ENCODE peak calls at places on chromosomes 3 and 15, in ten cellular contexts. K is tibial artery, N is stomach, C is ovary, R is esophagus squamous epithelium, L is uterus, Z is left ventricle myocardium inferior, B is transverse colon, J is hepatocyte, O is IMR-90. V is an unnamed sample. For H3K9me3, the result is how much of the 10 kb centered on the place peaks cover.

GRCh38 chr3:177589921-177590336 is 392.6 kb upstream of the TBL1XR1 start:
- DNase-seq in J (peak), C (no peak), L (no peak), B (no peak), K (no peak), O (peak), R (no peak), Z (no peak), N (no peak), V (peak)

GRCh38 chr3:153291052-153291689 is 129.1 kb downstream of the RAP2B start:
- DNase-seq in R (no peak), C (no peak), K (no peak), L (no peak), J (peak), Z (no peak), O (no peak), N (no peak), B (no peak), V (no peak)

GRCh38 chr15:81160312-81161214 is 26.5 kb downstream of the CFAP161 start:
- DNase-seq in Z (peak), B (peak), C (no peak), K (peak), O (peak), L (peak), J (peak), R (no peak), N (no peak), V (no peak)

GRCh38 chr3:58308728-58309127 is 2.4 kb downstream of the HTD2 start:
- DNase-seq in J (peak), Z (no peak), O (peak), C (peak), B (no peak), K (no peak), N (no peak), R (no peak), L (peak), V (no peak)

GRCh38 chr15:36894062-36894461 is 206.3 kb downstream of the MEIS2 start:
- DNase-seq in C (no peak), K (no peak), B (no peak), Z (no peak), O (no peak), R (no peak), L (no peak), J (no peak), N (no peak), V (no peak)

GRCh38 chr3:152719264-152719663 is 115.7 kb upstream of the P2RY1 start:
- DNase-seq in K (no peak), L (no peak), C (no peak), J (peak), N (no peak), O (peak), R (no peak), Z (no peak), B (no peak), V (no peak)

GRCh38 chr3:189908646-189909045 is 212.1 kb downstream of the P3H2 start:
- DNase-seq in N (no peak), O (peak), J (no peak), Z (no peak), R (no peak), L (no peak), B (no peak), C (no peak), K (no peak), V (no peak)

GRCh38 chr3:98563661-98564281 is 29.6 kb downstream of the CPOX start:
- DNase-seq in O (peak), J (no peak), Z (no peak), B (no peak), L (no peak), N (no peak), R (no peak), C (no peak), K (no peak), V (no peak)

GRCh38 chr15:77118787-77119410 is 48.0 kb upstream of the TSPAN3 start:
- DNase-seq in B (peak), C (no peak), N (peak), O (peak), K (peak), L (peak), J (peak), R (no peak), Z (no peak), V (no peak)

GRCh38 chr3:194686816-194687637 is 1.3 kb downstream of the FAM43A start:
- DNase-seq in J (peak), L (peak), K (peak), N (peak), C (peak), B (peak), Z (peak), O (peak), R (no peak), V (peak)

GRCh38 chr3:182508896-182509295 is 284.4 kb upstream of the ATP11B start:
- DNase-seq in K (no peak), J (no peak), C (no peak), O (no peak), B (no peak), L (no peak), N (no peak), R (no peak), Z (no peak), V (no peak)
- H3K4me3 ChIP-seq in K (no peak), J (no peak), C (no peak), O (no peak), B (no peak), L (no peak), N (no peak), R (no peak), Z (no peak), V (no peak)

GRCh38 chr15:62404194-62404985 is 239.3 kb upstream of the C2CD4B start:
- DNase-seq in O (no peak), Z (no peak), B (no peak), K (no peak), J (no peak), L (no peak), N (no peak), R (no peak), C (no peak), V (no peak)

GRCh38 chr15:62402687-62403086 is 237.6 kb upstream of the C2CD4B start:
- DNase-seq in O (no peak), C (no peak), J (no peak), B (no peak), R (no peak), N (no peak), Z (no peak), L (no peak), K (no peak), V (no peak)

GRCh38 chr15:62403164-62403809 is 238.2 kb upstream of the C2CD4B start:
- DNase-seq in L (no peak), J (no peak), R (no peak), B (no peak), C (no peak), Z (no peak), N (no peak), O (peak), K (no peak), V (no peak)

GRCh38 chr15:62406268-62406667 is 241.2 kb upstream of the C2CD4B start:
- DNase-seq in R (no peak), C (no peak), Z (no peak), K (no peak), O (no peak), N (no peak), B (no peak), J (no peak), L (no peak), V (no peak)

DNA sequence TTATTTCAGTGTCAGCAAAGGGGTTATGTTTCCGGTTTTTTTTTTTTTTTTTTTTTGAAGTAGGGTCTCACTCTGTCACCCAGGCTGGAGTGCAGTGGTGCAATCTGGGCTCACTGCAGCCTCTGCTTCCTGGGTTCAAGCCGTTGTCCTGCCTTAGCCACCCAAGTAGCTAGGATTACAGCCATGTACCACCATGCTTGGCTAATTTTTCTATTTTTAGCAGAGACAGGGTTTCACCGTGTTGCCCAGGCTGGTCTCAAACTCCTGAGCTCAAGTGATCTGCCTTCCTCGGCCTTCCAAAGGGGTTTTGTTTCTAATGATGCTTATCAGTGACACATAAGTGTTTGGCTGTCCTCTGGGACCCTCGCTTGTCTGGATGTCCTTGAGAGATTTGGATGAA is 235.7 kb upstream of the C2CD4B start:
- DNase-seq in R (no peak), J (no peak), C (no peak), K (no peak), B (no peak), L (no peak), N (no peak), Z (no peak), O (no peak), V (no peak)
- H3K9me3 ChIP-seq in R (under half), J (under half), C (under half), K (under half), B (under half), L (under half), N (under half), Z (under half), O (under half), V (under half)

GRCh38 chr3:160758929-160759577 is 3.0 kb downstream of the PPM1L start:
- DNase-seq in R (no peak), J (no peak), O (no peak), Z (no peak), K (no peak), N (no peak), L (no peak), B (no peak), C (no peak), V (no peak)
- TF ChIP-seq CTCF in R (no peak), J (peak), O (no peak), Z (peak), K (peak), N (no peak), L (no peak), B (no peak), C (no peak), V (no peak)

GRCh38 chr3:158053386-158053785 is 52.8 kb downstream of the SHOX2 start:
- DNase-seq in Z (no peak), B (no peak), K (no peak), C (no peak), R (no peak), J (no peak), O (no peak), N (no peak), L (no peak), V (no peak)

DNA sequence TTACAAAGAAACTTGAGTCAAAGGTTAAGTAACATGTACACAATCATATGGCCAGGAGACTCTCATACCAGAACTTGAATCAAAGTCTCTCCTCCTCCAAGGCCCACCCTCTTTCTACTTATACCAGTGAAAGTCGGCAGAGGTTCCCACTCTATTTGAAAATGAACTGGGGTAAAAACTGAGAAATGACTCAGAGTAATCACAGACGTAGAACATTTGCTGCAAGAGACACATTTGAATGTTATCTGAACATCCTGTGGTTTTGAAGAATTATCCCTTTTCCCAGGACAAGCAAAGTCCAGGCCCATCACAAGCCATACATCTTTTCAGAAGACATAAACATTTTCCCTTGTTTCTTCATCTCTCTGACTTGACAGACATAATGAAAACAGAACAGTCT is 55.8 kb downstream of the SHOX2 start:
- DNase-seq in B (no peak), Z (no peak), C (no peak), R (no peak), O (no peak), K (no peak), L (no peak), J (no peak), N (no peak), V (no peak)
- H3K4me3 ChIP-seq in B (no peak), Z (no peak), C (no peak), R (no peak), O (no peak), K (no peak), L (no peak), J (no peak), N (no peak), V (no peak)

GRCh38 chr15:25170113-25170731 is 215.4 kb downstream of the SNRPN start:
- DNase-seq in N (peak), Z (peak), J (peak), L (no peak), O (no peak), B (no peak), C (peak), K (no peak), R (no peak), V (peak)
- H3K9me3 ChIP-seq in N (half or more), Z (half or more), J (under half), L (under half), O (under half), B (under half), C (under half), K (half or more), R (under half), V (under half)

DNA sequence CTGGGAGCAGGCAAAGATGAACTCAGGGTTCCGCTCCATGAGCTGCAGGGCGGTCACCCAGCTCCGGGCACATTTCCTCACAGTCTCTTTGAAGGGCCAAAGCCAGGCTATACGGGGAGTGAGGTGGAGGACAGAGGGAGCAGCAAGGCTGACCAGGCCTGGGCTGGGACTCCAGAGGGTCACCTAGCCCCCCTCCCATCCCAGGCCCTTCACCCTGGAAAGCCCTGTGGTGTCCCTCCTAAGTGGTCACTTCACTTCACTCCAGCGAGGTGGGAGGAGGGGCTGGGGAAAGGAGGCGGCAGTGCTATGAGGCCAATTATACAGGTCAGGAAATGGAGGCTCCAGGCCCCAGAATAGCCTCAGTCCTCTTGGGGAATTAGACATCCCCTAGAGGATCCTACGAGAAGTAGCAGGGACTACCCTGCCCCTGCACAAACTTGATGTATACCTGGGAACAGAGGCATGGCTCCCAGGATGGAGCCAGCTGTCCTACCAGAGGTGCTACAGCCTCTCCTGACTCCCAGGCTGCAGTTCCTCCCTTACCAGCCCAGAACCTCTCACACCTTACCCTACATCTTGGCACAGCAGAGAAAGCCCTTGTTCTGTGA is 5.7 kb downstream of the MAN2C1 start:
- DNase-seq in C (no peak), L (no peak), Z (no peak), K (peak), O (no peak), B (no peak), J (no peak), R (no peak), N (no peak), V (no peak)
- TF ChIP-seq CTCF in C (no peak), L (no peak), Z (no peak), K (no peak), O (no peak), B (no peak), J (no peak), R (no peak), N (no peak), V (no peak)